ENCODE peak calls at places on chromosomes 16 and 17, in seven cellular contexts. M, F, Q, N, D, A and H are unnamed samples.

GRCh38 chr16:15897834-15898254 is 9.4 kb upstream of the CEP20 start:
- DNase-seq in M (peak), Q (no peak), F (no peak), D (no peak), A (no peak), N (no peak), H (peak)

GRCh38 chr17:17876959-17877547 is 40.3 kb upstream of the SREBF1 start:
- DNase-seq in M (no peak), A (no peak), Q (no peak), F (peak), N (no peak), D (no peak), H (no peak)

GRCh38 chr17:45087978-45088377 is 26.9 kb downstream of the NMT1 start:
- DNase-seq in F (no peak), N (no peak), D (no peak), Q (no peak), A (no peak), M (no peak), H (no peak)

GRCh38 chr16:9077001-9077809 is 14.2 kb upstream of the HAPSTR1 start:
- DNase-seq in D (peak), M (peak), Q (no peak), F (no peak), A (no peak), N (no peak), H (no peak)

GRCh38 chr16:68257906-68258800 is 6.2 kb upstream of the SLC7A6 start:
- DNase-seq in A (no peak), Q (no peak), M (peak), F (peak), N (peak), D (no peak), H (peak)

GRCh38 chr17:38538906-38539305 is 66.8 kb downstream of the SRCIN1 start:
- DNase-seq in F (no peak), M (no peak), Q (no peak), N (peak), A (no peak), D (no peak), H (no peak)

GRCh38 chr16:77437859-77438258 is 3.0 kb upstream of the ADAMTS18 start:
- DNase-seq in M (no peak), N (no peak), D (no peak), Q (no peak), F (no peak), A (no peak), H (no peak)

GRCh38 chr16:22007509-22008214 is at the start of gene MOSMO:
- DNase-seq in D (no peak), N (peak), F (peak), A (peak), M (peak), Q (peak), H (peak)

GRCh38 chr17:846901-847777 is 65.0 kb downstream of the MRM3 start:
- DNase-seq in M (no peak), N (no peak), F (no peak), D (no peak), A (no peak), Q (no peak), H (no peak)

GRCh38 chr16:50946098-50946497 is 204.2 kb downstream of the CYLD start:
- DNase-seq in Q (no peak), F (no peak), N (no peak), A (no peak), D (no peak), M (no peak), H (no peak)

GRCh38 chr16:2954228-2954627 is 9.8 kb upstream of the KREMEN2 start:
- DNase-seq in A (no peak), F (no peak), N (no peak), D (no peak), Q (no peak), M (no peak), H (no peak)

GRCh38 chr17:27879987-27880608 is 13.1 kb downstream of the LYRM9 start:
- DNase-seq in M (peak), Q (peak), N (peak), A (peak), F (peak), D (no peak), H (no peak)

GRCh38 chr16:7285520-7285919 is 47.1 kb upstream of the RBFOX1 start:
- DNase-seq in M (no peak), N (no peak), Q (no peak), D (no peak), F (no peak), A (no peak), H (no peak)

GRCh38 chr17:79220201-79220714 is 145.6 kb downstream of the ENGASE start:
- DNase-seq in Q (no peak), F (no peak), N (no peak), A (no peak), D (no peak), M (no peak), H (no peak)

GRCh38 chr16:85296859-85297698 is 184.8 kb upstream of the CIBAR2 start:
- DNase-seq in N (peak), Q (peak), M (peak), F (no peak), A (peak), D (no peak), H (no peak)

GRCh38 chr17:69525920-69526841 is 111.7 kb downstream of the MAP2K6 start:
- DNase-seq in D (peak), N (peak), M (peak), F (peak), Q (no peak), A (no peak), H (no peak)

GRCh38 chr17:45791935-45792334 is 7.8 kb downstream of the CRHR1 start:
- DNase-seq in M (peak), F (no peak), D (no peak), Q (no peak), N (peak), A (no peak), H (no peak)

GRCh38 chr17:78940708-78941107 is 15.5 kb upstream of the TIMP2 start:
- DNase-seq in D (no peak), M (peak), Q (no peak), A (no peak), F (no peak), N (peak), H (no peak)

GRCh38 chr17:57135026-57135747 is 50.1 kb downstream of the AKAP1 start:
- DNase-seq in M (no peak), Q (no peak), A (no peak), N (peak), D (no peak), F (no peak), H (no peak)

GRCh38 chr17:67779098-67779672 is 46.1 kb upstream of the BPTF start:
- DNase-seq in M (peak), D (peak), N (peak), F (peak), Q (peak), A (peak), H (no peak)

GRCh38 chr16:8667492-8667891 is 6.9 kb upstream of the ABAT start:
- DNase-seq in D (no peak), A (no peak), N (no peak), Q (no peak), F (no peak), M (no peak), H (no peak)

GRCh38 chr17:50371526-50371925 is 1.5 kb downstream of the MRPL27 start:
- DNase-seq in F (no peak), A (no peak), N (no peak), D (no peak), Q (no peak), M (no peak), H (no peak)